ENCODE peak calls at places on chromosomes 5 and 9, in six cellular contexts. T is OCI-LY7; C is GM13976; B is activated CD4-positive, CD25-positive, alpha-beta regulatory T cell; X is CD8-positive, alpha-beta memory T cell; M is transverse colon. A is an unnamed sample.

GRCh38 chr9:5551771-5552170 is 41.4 kb downstream of the PDCD1LG2 start:
- DNase-seq in M (no peak), C (no peak), T (no peak), X (no peak), B (no peak), A (no peak)

GRCh38 chr5:148336704-148337435 is 1.5 kb downstream of the SPINK9 start:
- DNase-seq in T (peak), M (no peak), X (no peak), B (no peak), C (no peak), A (no peak)

GRCh38 chr5:177389368-177390169 is 5.3 kb downstream of the SLC34A1 start:
- DNase-seq in T (peak), C (peak), X (peak), M (no peak), B (no peak), A (peak)

GRCh38 chr9:8457814-8458213 is 658.2 kb upstream of the DMAC1 start:
- DNase-seq in C (no peak), M (no peak), X (no peak), T (no peak), B (no peak), A (no peak)

GRCh38 chr9:86655147-86655546 is 292.2 kb downstream of the GAS1 start:
- DNase-seq in T (no peak), C (no peak), B (no peak), M (no peak), X (no peak), A (no peak)

GRCh38 chr5:159773062-159773924 is 143.0 kb upstream of the ADRA1B start:
- DNase-seq in B (peak), C (peak), X (peak), T (no peak), M (peak), A (peak)

GRCh38 chr9:95733687-95734659 is 141.5 kb upstream of the ERCC6L2 start:
- DNase-seq in T (no peak), B (no peak), M (no peak), X (no peak), C (no peak), A (no peak)

GRCh38 chr5:170100051-170100943 is 5.4 kb upstream of the FOXI1 start:
- DNase-seq in T (peak), X (peak), C (peak), M (peak), B (peak), A (peak)

GRCh38 chr5:138930371-138931097 is 55.4 kb upstream of the LRRTM2 start:
- DNase-seq in M (no peak), T (no peak), C (no peak), X (no peak), B (no peak), A (no peak)

GRCh38 chr5:58462154-58462553 is 2.3 kb upstream of the PLK2 start:
- DNase-seq in T (no peak), M (peak), C (no peak), B (no peak), X (no peak), A (no peak)

GRCh38 chr5:79858097-79858723 is 132.9 kb downstream of the MTX3 start:
- DNase-seq in C (peak), B (peak), T (peak), X (peak), M (peak), A (peak)

GRCh38 chr5:135501965-135502364 is 33.8 kb downstream of the NEUROG1 start:
- DNase-seq in M (no peak), B (no peak), C (no peak), X (no peak), T (no peak), A (no peak)

GRCh38 chr5:88785396-88786216 is 97.4 kb downstream of the MEF2C start:
- DNase-seq in M (peak), B (no peak), C (no peak), X (no peak), T (no peak), A (peak)

GRCh38 chr5:41747708-41748107 is 122.5 kb downstream of the OXCT1 start:
- DNase-seq in C (no peak), M (no peak), X (no peak), B (no peak), T (no peak), A (no peak)

GRCh38 chr5:113246371-113246870 is 188.4 kb downstream of the TSSK1B start:
- DNase-seq in C (no peak), X (no peak), M (no peak), T (no peak), B (no peak), A (no peak)

GRCh38 chr5:156391139-156391538 is 64.2 kb downstream of the SGCD start:
- DNase-seq in M (no peak), B (no peak), X (no peak), T (no peak), C (no peak), A (no peak)

GRCh38 chr9:136016882-136017812 is 56.0 kb upstream of the UBAC1 start:
- DNase-seq in B (no peak), C (no peak), M (peak), X (no peak), T (no peak), A (no peak)

GRCh38 chr5:173094012-173094661 is 38.0 kb downstream of the CREBRF start:
- DNase-seq in B (no peak), C (no peak), X (no peak), M (no peak), T (no peak), A (no peak)

GRCh38 chr5:110705349-110705748 is 21.1 kb downstream of the TMEM232 start:
- DNase-seq in X (no peak), M (no peak), C (no peak), T (no peak), B (no peak), A (no peak)

GRCh38 chr5:91076138-91076537 is 307.0 kb downstream of the ARRDC3 start:
- DNase-seq in T (no peak), B (no peak), C (no peak), M (no peak), X (no peak), A (no peak)

GRCh38 chr5:144549580-144549979 is 378.9 kb downstream of the KCTD16 start:
- DNase-seq in B (no peak), X (no peak), T (no peak), M (no peak), C (no peak), A (peak)

GRCh38 chr9:136310273-136311030 is 6.6 kb upstream of the CCDC187 start:
- DNase-seq in C (no peak), B (no peak), M (no peak), T (peak), X (no peak), A (no peak)

GRCh38 chr9:89743216-89743575 is 138.4 kb downstream of the GADD45G start:
- DNase-seq in M (no peak), C (peak), X (no peak), B (no peak), T (peak), A (no peak)

GRCh38 chr9:117343416-117343815 is 71.4 kb downstream of the ASTN2 start:
- DNase-seq in T (no peak), B (no peak), M (no peak), C (no peak), X (no peak), A (no peak)

GRCh38 chr9:136512651-136513066 is 29.8 kb upstream of the SEC16A start:
- DNase-seq in X (no peak), T (peak), B (no peak), M (no peak), C (peak), A (no peak)

GRCh38 chr9:119768266-119768665 is 399.0 kb upstream of the BRINP1 start:
- DNase-seq in C (no peak), T (no peak), X (no peak), B (no peak), M (no peak), A (no peak)

GRCh38 chr9:2727966-2728613 is 10.8 kb downstream of the KCNV2 start:
- DNase-seq in X (no peak), M (no peak), T (peak), C (no peak), B (no peak), A (peak)

GRCh38 chr9:94065535-94065961 is 18.7 kb upstream of the PTPDC1 start:
- DNase-seq in M (peak), T (peak), X (peak), B (peak), C (peak), A (peak)

A was measured in prostate gland.